ENCODE peak calls at places on chromosomes 5 and 9, in nine cellular contexts. J is MCF 10A, S is SK-N-SH, T is heart right ventricle, D is kidney, N is stomach, H is AG09319, R is neural crest cell, E is transverse colon. Q is an unnamed sample.

GRCh38 chr5:170636206-170636605 is 132.4 kb downstream of the KCNIP1 start:
- DNase-seq in J (no peak), S (no peak), T (no peak), D (no peak), N (no peak), H (no peak), R (no peak), E (no peak), Q (no peak)

GRCh38 chr9:86445636-86446035 is 91.4 kb upstream of the TUT7 start:
- DNase-seq in J (no peak), S (no peak), T (no peak), D (no peak), N (no peak), H (no peak), R (no peak), E (no peak), Q (no peak)

GRCh38 chr5:114261989-114262388 is 99.9 kb upstream of the KCNN2 start:
- DNase-seq in J (no peak), S (no peak), T (no peak), D (no peak), N (no peak), H (no peak), R (no peak), E (no peak), Q (no peak)

GRCh38 chr9:85639675-85640186 is 102.0 kb downstream of the AGTPBP1 start:
- DNase-seq in J (no peak), S (no peak), T (no peak), D (no peak), N (no peak), H (no peak), R (no peak), E (no peak), Q (no peak)

GRCh38 chr5:147044868-147045267 is 166.3 kb upstream of the PPP2R2B start:
- DNase-seq in J (no peak), S (no peak), T (no peak), D (no peak), N (no peak), H (no peak), R (no peak), E (no peak), Q (no peak)

GRCh38 chr9:131179561-131180219 is 54.3 kb downstream of the NUP214 start:
- DNase-seq in J (no peak), S (no peak), T (no peak), D (no peak), N (no peak), H (peak), R (no peak), E (no peak), Q (no peak)

GRCh38 chr5:175460126-175460525 is 16.1 kb upstream of the DRD1 start:
- DNase-seq in J (peak), S (no peak), T (no peak), D (no peak), N (no peak), H (no peak), R (no peak), E (no peak), Q (no peak)

GRCh38 chr9:25003686-25004085 is 458.0 kb upstream of the IZUMO3 start:
- DNase-seq in J (no peak), S (no peak), T (no peak), D (no peak), N (no peak), H (no peak), R (no peak), E (no peak), Q (no peak)

GRCh38 chr5:91301459-91301858 is 81.7 kb downstream of the ARRDC3 start:
- DNase-seq in J (peak), S (no peak), T (no peak), D (no peak), N (no peak), H (no peak), R (no peak), E (no peak), Q (no peak)

GRCh38 chr5:168654225-168654624 is 75.1 kb upstream of the PANK3 start:
- DNase-seq in J (no peak), S (peak), T (peak), D (no peak), N (no peak), H (peak), R (no peak), E (no peak), Q (peak)

GRCh38 chr9:124696101-124696500 is 75.0 kb downstream of the NR6A1 start:
- DNase-seq in J (no peak), S (no peak), T (no peak), D (no peak), N (no peak), H (no peak), R (no peak), E (no peak), Q (no peak)

GRCh38 chr5:139147743-139148079 is 50.5 kb downstream of the SIL1 start:
- DNase-seq in J (peak), S (peak), T (peak), D (peak), N (peak), H (no peak), R (no peak), E (peak), Q (peak)

GRCh38 chr5:78345485-78345884 is 14.9 kb upstream of the SCAMP1 start:
- DNase-seq in J (peak), S (no peak), T (no peak), D (no peak), N (no peak), H (no peak), R (no peak), E (no peak), Q (no peak)

GRCh38 chr9:115672477-115673316 is 480.9 kb upstream of the PAPPA start:
- DNase-seq in J (peak), S (no peak), T (no peak), D (no peak), N (no peak), H (peak), R (no peak), E (no peak), Q (no peak)

GRCh38 chr9:136095028-136095494 is at the start of gene NACC2:
- DNase-seq in J (peak), S (peak), T (peak), D (no peak), N (peak), H (no peak), R (no peak), E (peak), Q (peak)

GRCh38 chr5:14035859-14036440 is 91.5 kb upstream of the DNAH5 start:
- DNase-seq in J (peak), S (no peak), T (no peak), D (no peak), N (no peak), H (peak), R (no peak), E (peak), Q (no peak)

GRCh38 chr9:19281801-19282200 is 51.3 kb downstream of the DENND4C start:
- DNase-seq in J (no peak), S (no peak), T (no peak), D (no peak), N (no peak), H (no peak), R (no peak), E (no peak), Q (no peak)

GRCh38 chr5:37554938-37555337 is 175.8 kb downstream of the WDR70 start:
- DNase-seq in J (peak), S (peak), T (no peak), D (no peak), N (no peak), H (no peak), R (no peak), E (no peak), Q (peak)

GRCh38 chr9:105006514-105006913 is 78.6 kb upstream of the ABCA1 start:
- DNase-seq in J (no peak), S (no peak), T (no peak), D (no peak), N (no peak), H (no peak), R (no peak), E (no peak), Q (no peak)

GRCh38 chr9:20945269-20945668 is 86.2 kb downstream of the HACD4 start:
- DNase-seq in J (no peak), S (no peak), T (no peak), D (no peak), N (no peak), H (no peak), R (peak), E (no peak), Q (no peak)

GRCh38 chr5:17425385-17426070 is 72.5 kb upstream of the TAF11L2 start:
- DNase-seq in J (no peak), S (no peak), T (no peak), D (no peak), N (no peak), H (no peak), R (no peak), E (no peak), Q (no peak)

GRCh38 chr9:21653091-21653490 is 149.3 kb upstream of the MTAP start:
- DNase-seq in J (no peak), S (no peak), T (no peak), D (no peak), N (no peak), H (no peak), R (no peak), E (no peak), Q (no peak)

GRCh38 chr5:35036536-35036935 is 11.2 kb downstream of the AGXT2 start:
- DNase-seq in J (no peak), S (no peak), T (no peak), D (no peak), N (no peak), H (no peak), R (no peak), E (no peak), Q (no peak)

GRCh38 chr5:68771221-68771620 is 322.6 kb upstream of the SLC30A5 start:
- DNase-seq in J (no peak), S (no peak), T (no peak), D (no peak), N (no peak), H (no peak), R (no peak), E (no peak), Q (no peak)

GRCh38 chr9:106653111-106653697 is 209.8 kb upstream of the ZNF462 start:
- DNase-seq in J (no peak), S (no peak), T (no peak), D (no peak), N (no peak), H (no peak), R (no peak), E (no peak), Q (no peak)

GRCh38 chr5:175729829-175730277 is 72.0 kb downstream of the HRH2 start:
- DNase-seq in J (peak), S (peak), T (peak), D (peak), N (peak), H (peak), R (peak), E (peak), Q (peak)

GRCh38 chr5:123425444-123425843 is 2.2 kb upstream of the CEP120 start:
- DNase-seq in J (no peak), S (no peak), T (no peak), D (no peak), N (no peak), H (no peak), R (no peak), E (no peak), Q (no peak)

GRCh38 chr9:85425153-85425611 is 316.6 kb downstream of the AGTPBP1 start:
- DNase-seq in J (peak), S (peak), T (peak), D (peak), N (peak), H (peak), R (peak), E (peak), Q (peak)

GRCh38 chr9:113461943-113462342 is 1.6 kb upstream of the RGS3 start:
- DNase-seq in J (no peak), S (no peak), T (no peak), D (no peak), N (no peak), H (no peak), R (no peak), E (no peak), Q (no peak)

GRCh38 chr9:15155323-15155722 is 151.7 kb downstream of the TTC39B start:
- DNase-seq in J (no peak), S (no peak), T (no peak), D (no peak), N (no peak), H (no peak), R (no peak), E (no peak), Q (no peak)

GRCh38 chr5:14178671-14179211 is 35.6 kb downstream of the TRIO start:
- DNase-seq in J (no peak), S (no peak), T (no peak), D (no peak), N (no peak), H (no peak), R (no peak), E (no peak), Q (no peak)

GRCh38 chr5:79023323-79023722 is 38.2 kb upstream of the ARSB start:
- DNase-seq in J (no peak), S (peak), T (no peak), D (no peak), N (no peak), H (no peak), R (no peak), E (no peak), Q (no peak)

GRCh38 chr9:87498816-87499454 is 1.3 kb downstream of the DAPK1 start:
- DNase-seq in J (no peak), S (peak), T (no peak), D (no peak), N (no peak), H (no peak), R (peak), E (no peak), Q (peak)

GRCh38 chr9:87499455-87500015 is 1.9 kb downstream of the DAPK1 start:
- DNase-seq in J (no peak), S (no peak), T (no peak), D (no peak), N (no peak), H (no peak), R (no peak), E (no peak), Q (no peak)

GRCh38 chr9:87497080-87497603 is 525 bp upstream of the DAPK1 start:
- DNase-seq in J (no peak), S (peak), T (no peak), D (no peak), N (no peak), H (no peak), R (no peak), E (no peak), Q (no peak)

GRCh38 chr9:87498046-87498815 is 564 bp downstream of the DAPK1 start:
- DNase-seq in J (peak), S (peak), T (peak), D (peak), N (peak), H (no peak), R (peak), E (peak), Q (peak)

GRCh38 chr9:87497604-87498045 is at the start of gene DAPK1:
- DNase-seq in J (peak), S (peak), T (peak), D (peak), N (peak), H (no peak), R (peak), E (peak), Q (peak)
- TF ChIP-seq CTCF in J (no peak), S (no peak), T (no peak), D (no peak), N (no peak), H (no peak), R (peak), E (no peak), Q (peak)

GRCh38 chr9:134328841-134329575 is 2.8 kb downstream of the RXRA start:
- DNase-seq in J (no peak), S (no peak), T (peak), D (peak), N (peak), H (no peak), R (no peak), E (peak), Q (no peak)
- TF ChIP-seq CTCF in J (no peak), S (no peak), T (no peak), D (no peak), N (no peak), H (peak), R (no peak), E (no peak), Q (no peak)

GRCh38 chr5:140835622-140836510 is 1.8 kb downstream of the PCDHA7 start:
- DNase-seq in J (no peak), S (no peak), T (no peak), D (peak), N (no peak), H (no peak), R (no peak), E (no peak), Q (no peak)

GRCh38 chr5:140828402-140828737 is 610 bp downstream of the PCDHA6 start:
- DNase-seq in J (peak), S (no peak), T (no peak), D (no peak), N (no peak), H (no peak), R (no peak), E (no peak), Q (no peak)

GRCh38 chr5:140833993-140834392 is at the start of gene PCDHA7:
- DNase-seq in J (no peak), S (no peak), T (no peak), D (no peak), N (no peak), H (no peak), R (no peak), E (no peak), Q (no peak)
- TF ChIP-seq CTCF in J (no peak), S (no peak), T (no peak), D (no peak), N (no peak), H (no peak), R (no peak), E (no peak), Q (no peak)

GRCh38 chr5:150653145-150653761 is 7.8 kb upstream of the MYOZ3 start:
- DNase-seq in J (no peak), S (peak), T (no peak), D (peak), N (no peak), H (no peak), R (no peak), E (no peak), Q (no peak)
- TF ChIP-seq CTCF in J (peak), S (peak), T (no peak), D (peak), N (no peak), H (peak), R (no peak), E (no peak), Q (peak)

GRCh38 chr9:138052322-138052615 is 174.7 kb downstream of the CACNA1B start:
- DNase-seq in J (no peak), S (peak), T (no peak), D (peak), N (peak), H (no peak), R (no peak), E (no peak), Q (no peak)

GRCh38 chr9:138053321-138053868 is 175.8 kb downstream of the CACNA1B start:
- DNase-seq in J (no peak), S (peak), T (no peak), D (peak), N (peak), H (no peak), R (no peak), E (no peak), Q (peak)

GRCh38 chr9:138051586-138052321 is 174.2 kb downstream of the CACNA1B start:
- DNase-seq in J (no peak), S (peak), T (no peak), D (peak), N (peak), H (no peak), R (no peak), E (no peak), Q (no peak)

GRCh38 chr9:138052635-138053320 is 175.2 kb downstream of the CACNA1B start:
- DNase-seq in J (no peak), S (peak), T (no peak), D (peak), N (peak), H (no peak), R (no peak), E (no peak), Q (no peak)

GRCh38 chr9:138053996-138054752 is 176.6 kb downstream of the CACNA1B start:
- DNase-seq in J (no peak), S (no peak), T (no peak), D (peak), N (peak), H (no peak), R (no peak), E (no peak), Q (peak)
- TF ChIP-seq CTCF in J (no peak), S (no peak), T (no peak), D (no peak), N (no peak), H (no peak), R (no peak), E (no peak), Q (no peak)

GRCh38 chr5:156330141-156330870 is 3.3 kb downstream of the SGCD start:
- DNase-seq in J (no peak), S (no peak), T (no peak), D (no peak), N (no peak), H (no peak), R (no peak), E (no peak), Q (no peak)

GRCh38 chr5:156328766-156329165 is 1.8 kb downstream of the SGCD start:
- DNase-seq in J (no peak), S (no peak), T (no peak), D (no peak), N (no peak), H (no peak), R (no peak), E (no peak), Q (no peak)

GRCh38 chr5:156329197-156329611 is 2.2 kb downstream of the SGCD start:
- DNase-seq in J (no peak), S (no peak), T (peak), D (no peak), N (no peak), H (peak), R (no peak), E (no peak), Q (no peak)

GRCh38 chr5:156331845-156332244 is 4.9 kb downstream of the SGCD start:
- DNase-seq in J (no peak), S (no peak), T (no peak), D (no peak), N (no peak), H (no peak), R (no peak), E (no peak), Q (no peak)

GRCh38 chr5:156332245-156332644 is 5.3 kb downstream of the SGCD start:
- DNase-seq in J (no peak), S (no peak), T (no peak), D (no peak), N (no peak), H (no peak), R (no peak), E (no peak), Q (no peak)
- TF ChIP-seq CTCF in J (no peak), S (no peak), T (no peak), D (no peak), N (no peak), H (no peak), R (no peak), E (no peak), Q (no peak)

GRCh38 chr5:135478938-135479337 is 26.8 kb upstream of the TIFAB start:
- DNase-seq in J (no peak), S (no peak), T (no peak), D (no peak), N (no peak), H (no peak), R (no peak), E (no peak), Q (no peak)
- TF ChIP-seq CTCF in J (no peak), S (no peak), T (no peak), D (no peak), N (no peak), H (no peak), R (no peak), E (no peak), Q (no peak)

Q was measured in BE2C.